ENCODE peak calls at places on chromosomes 1 and 21, in nine cellular contexts. A, N, U, W, H, C, X, R and K are unnamed samples.

GRCh38 chr1:1891349-1892078 is 627 bp upstream of the GNB1 start:
- DNase-seq in H (peak; percentile 58), C (peak; percentile 49), W (no peak), X (peak; percentile 72), U (peak; percentile 86), A (peak; percentile 93), R (peak; percentile 12), N (no peak), K (peak; percentile 79)

GRCh38 chr1:48670234-48671020 is 106.3 kb downstream of the BEND5 start:
- DNase-seq in W (no peak), C (no peak), U (no peak), H (no peak), N (no peak), A (no peak), X (no peak), R (no peak), K (no peak)

GRCh38 chr1:84402060-84402459 is 3.8 kb downstream of the DNASE2B start:
- DNase-seq in U (no peak), W (no peak), H (no peak), N (no peak), X (no peak), A (no peak), C (no peak), R (no peak), K (peak; percentile 22)

GRCh38 chr1:22699629-22700028 is 11.0 kb upstream of the EPHB2 start:
- DNase-seq in C (no peak), U (no peak), N (no peak), X (no peak), R (no peak), H (no peak), A (no peak), W (no peak), K (no peak)

GRCh38 chr1:1899266-1899966 is 8.5 kb upstream of the GNB1 start:
- DNase-seq in R (no peak), N (no peak), A (no peak), C (no peak), W (no peak), X (no peak), U (no peak), H (no peak), K (no peak)

GRCh38 chr1:178538192-178538916 is 25.4 kb downstream of the TEX35 start:
- DNase-seq in C (no peak), W (no peak), A (peak; percentile 72), R (no peak), N (no peak), H (no peak), U (no peak), X (no peak), K (peak; percentile 68)

GRCh38 chr21:32726742-32727477 is 903 bp downstream of the SYNJ1 start:
- DNase-seq in C (peak; percentile 47), U (no peak), A (peak; percentile 61), N (no peak), W (no peak), H (peak; percentile 25), X (no peak), R (no peak), K (peak; percentile 37)

GRCh38 chr1:66309006-66309741 is 224.8 kb upstream of the SGIP1 start:
- DNase-seq in C (no peak), U (no peak), N (no peak), X (no peak), H (no peak), R (no peak), A (no peak), W (no peak), K (no peak)

GRCh38 chr21:33088384-33088783 is 18.4 kb downstream of the OLIG1 start:
- DNase-seq in C (no peak), A (no peak), W (no peak), U (no peak), X (no peak), N (no peak), H (no peak), R (no peak), K (no peak)

GRCh38 chr1:199272107-199272506 is 633.3 kb downstream of the PTPRC start:
- DNase-seq in H (no peak), W (no peak), R (peak; percentile 75), U (no peak), C (no peak), X (no peak), A (peak; percentile 62), N (no peak), K (peak; percentile 65)

GRCh38 chr1:24048205-24048869 is 63.6 kb downstream of the MYOM3 start:
- DNase-seq in U (no peak), X (no peak), N (no peak), R (no peak), H (no peak), W (no peak), C (no peak), A (no peak), K (no peak)

GRCh38 chr1:207401578-207401977 is 52.5 kb upstream of the CR2 start:
- DNase-seq in R (no peak), W (no peak), C (no peak), X (no peak), N (no peak), U (no peak), H (no peak), A (no peak), K (no peak)

GRCh38 chr1:28898267-28898955 is 16.0 kb upstream of the EPB41 start:
- DNase-seq in W (no peak), A (no peak), N (no peak), H (no peak), R (no peak), U (no peak), C (peak; percentile 13), X (no peak), K (no peak)

GRCh38 chr1:156901966-156902922 is 8.7 kb downstream of the PEAR1 start:
- DNase-seq in R (no peak), C (no peak), A (peak; percentile 58), H (no peak), X (no peak), N (no peak), U (peak; percentile 28), W (no peak), K (no peak)

GRCh38 chr1:153805042-153805745 is 30.0 kb downstream of the SLC27A3 start:
- DNase-seq in H (peak; percentile 58), X (peak; percentile 55), W (no peak), A (peak; percentile 68), N (peak; percentile 24), U (peak; percentile 67), C (peak; percentile 6), R (peak; percentile 78), K (peak; percentile 92)

GRCh38 chr1:153192697-153193096 is 10.5 kb upstream of the LELP1 start:
- DNase-seq in H (no peak), X (no peak), U (no peak), W (no peak), R (no peak), C (no peak), N (no peak), A (no peak), K (no peak)

GRCh38 chr1:17186216-17186894 is 18.6 kb upstream of the PADI1 start:
- DNase-seq in R (no peak), X (no peak), C (no peak), N (no peak), W (no peak), U (no peak), A (no peak), H (no peak), K (no peak)

GRCh38 chr1:217747156-217747769 is 116.1 kb downstream of the SPATA17 start:
- DNase-seq in C (no peak), X (no peak), R (peak; percentile 20), W (peak; percentile 49), U (no peak), H (no peak), N (no peak), A (peak; percentile 47), K (peak; percentile 14)

GRCh38 chr1:27656157-27656893 is 15.7 kb downstream of the IFI6 start:
- DNase-seq in C (no peak), U (peak; percentile 75), H (no peak), A (peak; percentile 82), N (no peak), R (no peak), X (no peak), W (no peak), K (peak; percentile 88)

GRCh38 chr1:245585252-245585959 is 430.6 kb downstream of the KIF26B start:
- DNase-seq in R (peak; percentile 8), H (no peak), U (no peak), N (no peak), X (no peak), C (no peak), W (no peak), A (peak; percentile 78), K (peak; percentile 79)

GRCh38 chr1:205373022-205373421 is 16.3 kb upstream of the KLHDC8A start:
- DNase-seq in W (no peak), R (no peak), N (no peak), H (no peak), U (no peak), A (no peak), X (no peak), C (no peak), K (no peak)

GRCh38 chr1:119551218-119551617 is 44.2 kb downstream of the HSD3B1 start:
- DNase-seq in C (no peak), H (no peak), U (no peak), A (no peak), X (no peak), R (no peak), W (no peak), N (no peak), K (no peak)

GRCh38 chr1:114479134-114479533 is 31.9 kb downstream of the TRIM33 start:
- DNase-seq in U (no peak), X (no peak), W (no peak), N (no peak), A (no peak), R (no peak), C (no peak), H (no peak), K (no peak)

GRCh38 chr1:21935891-21936365 is 1.2 kb downstream of the HSPG2 start:
- DNase-seq in N (no peak), U (peak; percentile 56), A (no peak), W (no peak), X (no peak), C (no peak), H (no peak), R (no peak), K (no peak)

GRCh38 chr1:182608236-182608635 is 4.0 kb upstream of the RGS16 start:
- DNase-seq in X (no peak), A (no peak), C (no peak), W (no peak), N (no peak), H (no peak), R (no peak), U (no peak), K (no peak)

GRCh38 chr21:14545906-14546480 is at the start of gene SAMSN1:
- DNase-seq in C (peak; percentile 94), H (peak; percentile 22), A (no peak), N (no peak), U (peak; percentile 64), R (no peak), X (peak; percentile 50), W (no peak), K (no peak)

GRCh38 chr1:70764747-70765146 is 282.9 kb downstream of the PTGER3 start:
- DNase-seq in X (no peak), R (no peak), A (peak; percentile 29), H (no peak), U (no peak), N (no peak), W (no peak), C (no peak), K (peak; percentile 21)

GRCh38 chr21:20020032-20020431 is 978.2 kb upstream of the NCAM2 start:
- DNase-seq in X (no peak), R (no peak), N (no peak), W (no peak), U (no peak), C (no peak), H (no peak), A (no peak), K (no peak)

GRCh38 chr1:234997201-234998173 is 131.2 kb downstream of the TOMM20 start:
- DNase-seq in X (no peak), R (peak; percentile 97), U (peak; percentile 90), N (peak; percentile 90), A (peak; percentile 83), W (no peak), C (no peak), H (no peak), K (peak; percentile 96)

GRCh38 chr21:29215709-29216108 is 83.0 kb upstream of the BACH1 start:
- DNase-seq in R (no peak), W (no peak), A (peak; percentile 23), X (no peak), H (no peak), N (no peak), C (no peak), U (no peak), K (no peak)

GRCh38 chr1:33288976-33289857 is 31.7 kb downstream of the A3GALT2 start:
- DNase-seq in W (no peak), U (no peak), X (no peak), R (no peak), A (no peak), N (no peak), C (no peak), H (no peak), K (no peak)